ENCODE peak calls at places on chromosomes 3 and 15, in seven cellular contexts. O, W, M, B, D, N and J are unnamed samples.
A peak's percentile ranks its signal among the peaks of the same experiment; 100 is the strongest.

GRCh38 chr3:132622756-132623155 is 25.7 kb downstream of the ACKR4 start:
- DNase-seq in D (no peak), W (no peak), O (no peak), M (no peak), N (no peak), B (no peak), J (no peak)

GRCh38 chr15:40637221-40637745 is 43.2 kb downstream of the KNL1 start:
- DNase-seq in M (no peak), D (no peak), B (no peak), W (no peak), N (no peak), O (no peak), J (no peak)

GRCh38 chr15:67504796-67505195 is 16.1 kb upstream of the C15orf61 start:
- DNase-seq in O (no peak), W (no peak), N (no peak), D (no peak), B (no peak), M (no peak), J (no peak)

GRCh38 chr3:133943639-133944131 is 48.0 kb upstream of the RAB6B start:
- DNase-seq in W (no peak), M (no peak), B (no peak), O (no peak), D (peak; percentile 96), N (peak; percentile 86), J (no peak)

GRCh38 chr15:60414016-60414682 is 16.4 kb upstream of the ANXA2 start:
- DNase-seq in M (no peak), D (peak; percentile 62), B (no peak), N (no peak), W (no peak), O (no peak), J (no peak)

GRCh38 chr3:105334138-105334882 is 32.4 kb upstream of the ALCAM start:
- DNase-seq in W (no peak), N (no peak), B (no peak), O (no peak), D (peak; percentile 55), M (no peak), J (no peak)

GRCh38 chr3:8825153-8825825 is 55.9 kb upstream of the OXTR start:
- DNase-seq in O (no peak), W (no peak), D (no peak), N (no peak), M (no peak), B (no peak), J (no peak)

GRCh38 chr3:134008630-134009156 is 21.0 kb downstream of the SLCO2A1 start:
- DNase-seq in W (no peak), B (no peak), O (no peak), N (peak; percentile 78), D (peak; percentile 93), M (no peak), J (no peak)

GRCh38 chr3:27633224-27633545 is 88.9 kb downstream of the EOMES start:
- DNase-seq in D (no peak), W (no peak), B (no peak), M (no peak), O (peak; percentile 31), N (no peak), J (no peak)

GRCh38 chr3:150765949-150766720 is 3.2 kb upstream of the SIAH2 start:
- DNase-seq in O (no peak), N (no peak), D (peak; percentile 77), W (no peak), B (no peak), M (peak; percentile 55), J (no peak)

GRCh38 chr3:12963869-12964712 is 109.1 kb downstream of the IQSEC1 start:
- DNase-seq in M (no peak), B (no peak), O (no peak), N (no peak), W (no peak), D (peak; percentile 20), J (no peak)

GRCh38 chr15:67512140-67512539 is 8.8 kb upstream of the C15orf61 start:
- DNase-seq in D (no peak), B (no peak), M (no peak), W (no peak), N (no peak), O (no peak), J (no peak)

GRCh38 chr3:50268276-50268675 is 671 bp upstream of the SEMA3B start:
- DNase-seq in M (peak; percentile 32), N (no peak), B (no peak), D (no peak), W (no peak), O (no peak), J (no peak)

GRCh38 chr15:54594115-54594514 is 602.6 kb downstream of the RSL24D1 start:
- DNase-seq in W (no peak), N (no peak), B (no peak), M (no peak), D (no peak), O (no peak), J (no peak)

GRCh38 chr3:102235679-102236078 is 199.1 kb upstream of the ZPLD1 start:
- DNase-seq in M (no peak), N (no peak), W (no peak), O (no peak), D (peak; percentile 29), B (no peak), J (no peak)

GRCh38 chr3:159928692-159929091 is 59.9 kb upstream of the IL12A start:
- DNase-seq in M (no peak), B (no peak), O (no peak), D (peak; percentile 96), N (peak; percentile 97), W (no peak), J (no peak)

GRCh38 chr15:89052474-89052873 is 35.8 kb upstream of the ABHD2 start:
- DNase-seq in W (no peak), M (no peak), N (peak; percentile 48), O (no peak), D (peak; percentile 94), B (no peak), J (no peak)

GRCh38 chr3:42652611-42653302 is 740 bp upstream of the ZBTB47 start:
- DNase-seq in B (no peak), D (peak; percentile 84), M (peak; percentile 58), W (peak; percentile 54), N (peak; percentile 66), O (peak; percentile 79), J (no peak)

GRCh38 chr3:19232566-19232965 is 84.3 kb downstream of the KCNH8 start:
- DNase-seq in B (no peak), D (no peak), N (no peak), M (no peak), O (no peak), W (no peak), J (no peak)

GRCh38 chr15:90138071-90138833 is 36.0 kb upstream of the IDH2 start:
- DNase-seq in O (peak; percentile 45), D (no peak), N (no peak), M (no peak), W (no peak), B (no peak), J (no peak)

GRCh38 chr15:88400069-88400468 is 67.1 kb downstream of the MRPL46 start:
- DNase-seq in W (no peak), N (no peak), D (no peak), B (peak; percentile 24), M (no peak), O (no peak), J (no peak)

GRCh38 chr3:129213238-129213637 is 29.5 kb upstream of the CNBP start:
- DNase-seq in N (no peak), D (no peak), B (no peak), M (no peak), O (no peak), W (no peak), J (no peak)

DNA sequence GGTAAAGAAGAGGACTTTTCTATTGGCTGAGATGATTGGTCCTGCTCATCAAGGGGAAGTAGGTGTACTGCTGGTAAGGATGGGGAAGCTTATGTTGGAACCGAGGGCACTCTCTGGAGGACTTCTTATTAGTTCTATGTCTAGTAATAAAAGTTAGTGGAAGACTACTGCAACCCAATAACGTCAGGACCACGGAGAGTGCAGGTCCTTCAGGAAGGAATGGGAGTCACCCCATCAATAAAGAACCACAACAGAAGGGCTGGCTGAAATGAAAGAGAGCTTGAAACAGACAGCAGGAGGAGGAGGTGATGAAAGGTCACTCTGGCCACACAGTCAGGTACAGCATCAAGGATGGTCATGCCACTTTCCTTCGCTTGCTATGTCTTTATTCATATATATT is 68.8 kb upstream of the PRR23E start:
- DNase-seq in O (no peak), D (peak; percentile 3), M (no peak), N (no peak), W (no peak), B (no peak), J (no peak)
- TF ChIP-seq CTCF in O (no peak), D (peak; percentile 26), M (no peak), N (no peak), W (no peak), B (no peak), J (no peak)

DNA sequence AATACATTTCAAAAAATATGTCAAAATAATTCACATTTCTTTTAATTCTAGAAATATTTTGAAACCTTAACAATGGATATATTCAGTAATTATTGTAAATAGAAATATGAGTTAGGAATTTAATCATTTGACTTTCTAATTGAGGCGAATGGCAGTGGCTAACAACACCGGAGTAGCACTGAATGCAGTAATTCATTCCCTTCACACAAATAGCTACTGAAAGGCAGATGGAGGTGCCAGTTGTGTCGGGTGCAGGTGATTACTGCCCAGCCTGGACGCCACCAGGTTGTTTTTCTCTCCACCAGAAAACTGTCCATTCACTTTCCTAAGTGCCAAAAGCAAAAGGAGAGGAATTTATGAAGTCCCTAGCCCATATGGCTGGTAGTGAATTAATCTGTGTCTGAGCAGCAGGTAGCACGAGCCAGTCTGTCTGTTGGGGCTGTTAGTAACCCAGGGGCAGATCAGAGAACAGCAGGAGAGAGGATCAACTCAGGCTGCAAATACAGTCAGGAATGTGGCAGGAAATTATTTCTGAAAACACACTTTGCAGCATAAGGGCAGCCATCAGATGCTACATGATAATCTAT is 79.3 kb upstream of the GMNC start:
- DNase-seq in W (no peak), B (no peak), D (no peak), M (no peak), O (no peak), N (no peak), J (no peak)
- TF ChIP-seq CTCF in W (no peak), B (no peak), D (no peak), M (no peak), O (no peak), N (no peak), J (no peak)

DNA sequence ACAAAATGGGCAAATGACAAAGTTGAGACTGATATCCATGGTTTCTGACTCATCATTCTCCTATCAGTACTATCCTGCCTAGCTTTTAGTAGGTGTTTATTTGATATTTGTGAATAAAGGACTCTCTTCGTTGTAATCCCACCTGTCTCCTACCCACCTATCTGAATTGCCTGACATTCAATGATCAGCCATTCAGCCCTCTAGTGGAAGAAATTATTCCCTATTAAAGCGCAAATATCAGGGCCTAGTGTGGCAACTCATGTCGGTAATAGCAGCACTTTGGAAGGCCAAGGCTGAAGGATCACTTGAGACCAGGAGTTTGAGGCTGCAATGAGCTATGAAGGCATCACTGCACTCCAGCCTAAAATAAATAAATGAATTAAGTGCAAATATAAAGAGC is 195.7 kb upstream of the SETMAR start:
- DNase-seq in D (no peak), B (no peak), N (no peak), W (no peak), M (no peak), O (no peak), J (no peak)
- TF ChIP-seq CTCF in D (no peak), B (no peak), N (peak; percentile 7), W (no peak), M (no peak), O (no peak), J (no peak)

DNA sequence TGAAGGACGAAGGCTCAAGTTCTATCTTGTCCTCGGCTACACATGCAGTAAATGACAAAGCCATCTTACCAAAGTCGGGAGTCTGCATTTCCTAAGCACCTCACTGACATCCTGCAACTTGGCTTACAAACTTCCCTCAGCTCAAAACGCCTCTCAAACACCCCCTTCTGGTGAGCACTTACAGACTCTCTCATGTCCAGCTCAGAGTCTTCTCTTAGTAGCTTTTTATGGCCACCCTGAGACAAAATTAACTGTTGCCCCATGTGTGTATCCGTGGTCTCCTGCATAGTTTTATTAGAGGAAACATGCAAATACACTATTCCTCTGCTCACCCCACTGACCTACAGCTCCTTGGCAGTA is 819.7 kb downstream of the FHIT start:
- DNase-seq in B (no peak), O (no peak), N (no peak), D (no peak), M (no peak), W (no peak), J (no peak)
- TF ChIP-seq CTCF in B (no peak), O (no peak), N (peak; percentile 18), D (no peak), M (no peak), W (no peak), J (no peak)